ENCODE peak calls at places on chromosomes 5 and 9, in eight cellular contexts. I is K562, Z is A549, J is AG09309, E is choroid plexus epithelial cell, V is coronary artery, M is brain microvascular endothelial cell, U is IMR-90. X is an unnamed sample.

GRCh38 chr9:81132796-81133195 is 556.6 kb downstream of the TLE1 start:
- DNase-seq in J (no peak), Z (no peak), M (peak; percentile 49), E (peak; percentile 23), U (peak; percentile 32), I (no peak), V (no peak), X (no peak)

GRCh38 chr9:98968596-98969337 is 25.1 kb downstream of the COL15A1 start:
- DNase-seq in I (peak; percentile 40), J (no peak), U (no peak), Z (no peak), E (no peak), V (no peak), M (no peak), X (no peak)

GRCh38 chr5:60549841-60550240 is 150.1 kb downstream of the DEPDC1B start:
- DNase-seq in Z (no peak), E (no peak), J (no peak), M (no peak), U (no peak), I (no peak), V (no peak), X (no peak)

GRCh38 chr9:93601063-93601462 is 24.7 kb downstream of the PHF2 start:
- DNase-seq in M (no peak), I (no peak), U (no peak), J (no peak), E (no peak), V (peak; percentile 49), Z (no peak), X (no peak)

GRCh38 chr5:154502180-154502579 is 24.2 kb upstream of the HAND1 start:
- DNase-seq in M (no peak), J (no peak), E (no peak), I (no peak), U (no peak), V (no peak), Z (no peak), X (no peak)

GRCh38 chr5:89769975-89770374 is 639.6 kb downstream of the CETN3 start:
- DNase-seq in Z (no peak), V (no peak), U (peak; percentile 1), J (no peak), M (peak; percentile 83), I (no peak), E (peak; percentile 67), X (peak; percentile 18)

GRCh38 chr5:159336586-159337290 is 6.5 kb upstream of the IL12B start:
- DNase-seq in E (no peak), J (no peak), M (no peak), I (no peak), U (no peak), Z (no peak), V (no peak), X (no peak)

GRCh38 chr9:23229764-23230434 is 596.1 kb downstream of the ELAVL2 start:
- DNase-seq in Z (no peak), J (no peak), U (no peak), I (no peak), V (no peak), E (no peak), M (no peak), X (no peak)

GRCh38 chr9:20898885-20899554 is 132.4 kb downstream of the HACD4 start:
- DNase-seq in U (peak; percentile 16), Z (no peak), J (no peak), V (no peak), M (peak; percentile 60), I (no peak), E (peak; percentile 39), X (no peak)

GRCh38 chr9:5529683-5530221 is 19.4 kb downstream of the PDCD1LG2 start:
- DNase-seq in U (peak; percentile 74), J (no peak), I (no peak), V (no peak), E (no peak), M (no peak), Z (peak; percentile 42), X (no peak)

GRCh38 chr5:177350776-177351391 is 584 bp downstream of the LMAN2 start:
- DNase-seq in M (no peak), J (no peak), U (no peak), Z (no peak), I (no peak), E (no peak), V (no peak), X (no peak)

GRCh38 chr9:133788819-133789733 is 50.9 kb upstream of the SARDH start:
- DNase-seq in M (no peak), J (no peak), I (no peak), E (no peak), V (no peak), Z (no peak), U (no peak), X (no peak)

GRCh38 chr5:106423109-106423897 is 1247.4 kb downstream of the EFNA5 start:
- DNase-seq in E (no peak), J (no peak), Z (no peak), M (no peak), V (no peak), U (no peak), I (no peak), X (no peak)

GRCh38 chr9:133477461-133477860 is 1.4 kb downstream of the SLC2A6 start:
- DNase-seq in U (no peak), I (no peak), M (no peak), J (no peak), E (no peak), Z (no peak), V (no peak), X (no peak)

GRCh38 chr9:99019523-99020331 is 76.0 kb downstream of the COL15A1 start:
- DNase-seq in J (peak; percentile 95), U (peak; percentile 99), Z (peak; percentile 62), M (peak; percentile 92), E (peak; percentile 98), V (no peak), I (no peak), X (peak; percentile 94)

GRCh38 chr9:2570615-2571479 is 50.7 kb upstream of the VLDLR start:
- DNase-seq in U (peak; percentile 62), V (peak; percentile 91), I (peak; percentile 17), E (peak; percentile 78), Z (peak; percentile 78), M (peak; percentile 74), J (no peak), X (peak; percentile 48)

GRCh38 chr5:55021465-55021864 is 2.6 kb upstream of the GZMK start:
- DNase-seq in Z (no peak), U (no peak), E (peak; percentile 64), M (no peak), J (no peak), I (no peak), V (no peak), X (no peak)

GRCh38 chr5:140118294-140118936 is 4.5 kb downstream of the PURA start:
- DNase-seq in V (no peak), E (peak; percentile 31), M (no peak), I (no peak), Z (peak; percentile 40), U (peak; percentile 17), J (no peak), X (no peak)

GRCh38 chr9:135671591-135672041 is 8.5 kb downstream of the LCN9 start:
- DNase-seq in I (peak; percentile 58), E (no peak), V (no peak), M (no peak), J (no peak), Z (no peak), U (no peak), X (no peak)

GRCh38 chr9:977361-978116 is 1.1 kb downstream of the DMRT3 start:
- DNase-seq in V (no peak), M (no peak), E (no peak), J (no peak), U (no peak), Z (no peak), I (no peak), X (no peak)
- H3K4me3 ChIP-seq in V (peak overlapping the region; percentile 54), M (no peak overlapping the region), E (no peak overlapping the region), J (no peak overlapping the region), U (no peak overlapping the region), Z (peak overlapping the region; percentile 42), I (no peak overlapping the region), X (no peak overlapping the region)

DNA sequence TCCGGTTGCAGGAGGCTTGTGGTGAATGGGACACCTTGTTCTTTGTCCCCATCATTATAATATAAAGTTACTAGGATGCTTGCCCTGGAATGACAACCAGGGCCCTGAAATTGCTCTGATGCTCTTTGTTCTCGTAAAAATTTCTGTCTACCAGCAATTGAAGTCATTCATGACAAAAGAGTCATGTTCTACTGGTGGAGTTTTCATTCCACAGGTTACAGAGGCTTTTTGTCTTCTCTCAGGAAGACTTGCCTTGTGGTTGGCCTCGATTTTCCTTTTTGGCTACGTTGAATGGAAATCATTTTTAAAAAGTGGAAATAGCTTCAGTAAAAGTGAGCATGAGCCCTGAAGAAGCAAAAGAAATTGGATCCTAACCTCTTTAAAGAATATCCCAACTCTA is 255.2 kb downstream of the AOPEP start:
- DNase-seq in V (no peak), I (no peak), E (no peak), Z (no peak), U (no peak), M (no peak), J (no peak), X (no peak)
- TF ChIP-seq CTCF in V (no peak), I (no peak), E (no peak), Z (no peak), U (no peak), M (no peak), J (no peak), X (no peak)

GRCh38 chr5:150901446-150901845 is 3.3 kb downstream of the ZNF300 start:
- DNase-seq in U (no peak), Z (no peak), M (no peak), J (no peak), V (no peak), E (no peak), I (no peak), X (no peak)

GRCh38 chr5:150905312-150905683 is 518 bp upstream of the ZNF300 start:
- DNase-seq in M (no peak), J (no peak), I (no peak), Z (no peak), U (no peak), E (no peak), V (no peak), X (no peak)

DNA sequence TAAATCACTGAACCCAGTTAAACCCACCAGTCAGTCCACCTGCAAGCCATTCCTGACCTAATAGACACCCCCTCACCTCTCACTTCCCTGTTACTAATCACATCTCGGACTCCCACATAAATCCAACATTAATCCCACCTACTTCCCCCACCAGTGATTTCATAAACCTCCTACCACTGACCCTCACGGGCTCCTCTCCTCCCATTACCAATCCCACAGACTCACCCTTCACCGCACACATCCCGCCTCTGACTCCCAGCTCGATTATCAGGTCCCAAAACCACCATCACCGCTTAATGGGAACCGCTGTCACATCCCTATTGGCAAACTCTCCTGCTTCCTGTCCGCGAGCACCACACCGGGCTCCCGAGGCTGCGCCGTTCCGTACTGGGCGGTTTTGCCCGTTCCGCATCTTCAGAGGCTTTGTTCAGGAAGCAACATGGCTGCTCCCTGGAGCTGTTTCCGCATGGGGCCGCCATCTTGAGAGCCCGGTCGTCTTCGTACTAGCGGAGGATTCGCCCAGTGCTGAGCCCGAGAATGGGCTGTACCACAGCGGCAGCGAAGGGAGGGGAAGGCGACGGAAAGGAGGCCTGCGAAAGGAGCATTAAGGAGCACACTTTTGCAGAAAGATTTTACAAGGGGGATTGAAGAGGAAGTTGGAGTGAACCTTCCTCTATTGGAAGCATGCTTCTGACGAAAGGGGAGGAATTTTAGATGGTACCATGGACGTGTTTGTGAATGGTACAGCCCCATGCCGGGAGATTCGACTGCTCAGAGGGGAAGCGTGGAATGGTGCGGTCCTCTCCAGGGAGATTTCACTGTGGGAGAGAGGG is at the start of gene ZNF300:
- DNase-seq in J (peak; percentile 79), Z (peak; percentile 96), M (peak; percentile 94), U (peak; percentile 93), I (peak; percentile 85), V (peak; percentile 86), E (peak; percentile 98), X (peak; percentile 89)
- H3K4me3 ChIP-seq in J (peak within 1 kb of the TSS; percentile 61), Z (peak within 1 kb of the TSS; percentile 64), M (peak within 1 kb of the TSS; percentile 77), U (peak within 1 kb of the TSS; percentile 81), I (peak within 1 kb of the TSS; percentile 58), V (peak within 1 kb of the TSS; percentile 68), E (peak within 1 kb of the TSS; percentile 75), X (peak within 1 kb of the TSS; percentile 81)

GRCh38 chr9:124122813-124123462 is 111.4 kb downstream of the LHX2 start:
- DNase-seq in J (no peak), Z (no peak), V (no peak), U (peak; percentile 43), E (peak; percentile 61), M (no peak), I (no peak), X (no peak)
- TF ChIP-seq CTCF in J (peak; percentile 63), Z (peak; percentile 35), V (no peak), U (peak; percentile 47), E (peak; percentile 79), M (peak; percentile 71), I (peak; percentile 29), X (peak; percentile 60)

X was measured in astrocyte of the cerebellum.